ENCODE peak calls at places on chromosomes 4 and X, in five cellular contexts. One of them, this sample, is unnamed.

GRCh38 chr4:144667500-144667899 is 21.5 kb downstream of the HHIP start:
- DNase-seq in K562: no peak
- DNase-seq in GM23338: no peak
- DNase-seq in mammary epithelial cell: no peak
- DNase-seq in HCT116: no peak
- DNase-seq in this sample: no peak

GRCh38 chrX:78540171-78540570 is 119.0 kb downstream of the RTL3 start:
- DNase-seq in K562: no peak
- DNase-seq in GM23338: no peak
- DNase-seq in mammary epithelial cell: no peak
- DNase-seq in HCT116: no peak
- DNase-seq in this sample: no peak

GRCh38 chrX:118847676-118848075 is 24.1 kb downstream of the ZCCHC12 start:
- DNase-seq in K562: peak; percentile 34
- DNase-seq in GM23338: peak; percentile 75
- DNase-seq in mammary epithelial cell: peak; percentile 42
- DNase-seq in HCT116: peak; percentile 38
- DNase-seq in this sample: peak; percentile 41

GRCh38 chrX:54928876-54929275 is 8.3 kb downstream of the TRO start:
- DNase-seq in K562: no peak
- DNase-seq in GM23338: no peak
- DNase-seq in mammary epithelial cell: no peak
- DNase-seq in HCT116: no peak
- DNase-seq in this sample: no peak

GRCh38 chr4:106795326-106795725 is 240.8 kb downstream of the DKK2 start:
- DNase-seq in K562: no peak
- DNase-seq in GM23338: no peak
- DNase-seq in mammary epithelial cell: no peak
- DNase-seq in HCT116: no peak
- DNase-seq in this sample: no peak

GRCh38 chrX:115972717-115973116 is 197.8 kb upstream of the AGTR2 start:
- DNase-seq in K562: no peak
- DNase-seq in GM23338: no peak
- DNase-seq in mammary epithelial cell: no peak
- DNase-seq in HCT116: no peak
- DNase-seq in this sample: no peak

GRCh38 chrX:13694983-13695382 is 6.1 kb downstream of the RAB9A start:
- DNase-seq in K562: no peak
- DNase-seq in GM23338: no peak
- DNase-seq in mammary epithelial cell: no peak
- DNase-seq in HCT116: no peak
- DNase-seq in this sample: no peak

GRCh38 chr4:122772311-122772710 is 39.8 kb downstream of the BBS12 start:
- DNase-seq in K562: no peak
- DNase-seq in GM23338: no peak
- DNase-seq in mammary epithelial cell: peak; percentile 80
- DNase-seq in HCT116: no peak
- DNase-seq in this sample: no peak

GRCh38 chr4:182688081-182688480 is 229.1 kb downstream of the DCTD start:
- DNase-seq in K562: no peak
- DNase-seq in GM23338: peak; percentile 41
- DNase-seq in mammary epithelial cell: no peak
- DNase-seq in HCT116: no peak
- DNase-seq in this sample: no peak

GRCh38 chr4:140222175-140222574 is 68.2 kb upstream of the MAML3 start:
- DNase-seq in K562: no peak
- DNase-seq in GM23338: no peak
- DNase-seq in mammary epithelial cell: peak; percentile 60
- DNase-seq in HCT116: no peak
- DNase-seq in this sample: no peak

GRCh38 chr4:85391011-85391410 is 83.9 kb upstream of the ARHGAP24 start:
- DNase-seq in K562: no peak
- DNase-seq in GM23338: no peak
- DNase-seq in mammary epithelial cell: no peak
- DNase-seq in HCT116: no peak
- DNase-seq in this sample: no peak

GRCh38 chrX:130091976-130092522 is 18.2 kb downstream of the ELF4 start:
- DNase-seq in K562: peak; percentile 72
- DNase-seq in GM23338: peak; percentile 30
- DNase-seq in mammary epithelial cell: no peak
- DNase-seq in HCT116: no peak
- DNase-seq in this sample: peak; percentile 88

GRCh38 chr4:141786921-141787320 is 150.5 kb downstream of the IL15 start:
- DNase-seq in K562: no peak
- DNase-seq in GM23338: no peak
- DNase-seq in mammary epithelial cell: no peak
- DNase-seq in HCT116: no peak
- DNase-seq in this sample: no peak

DNA sequence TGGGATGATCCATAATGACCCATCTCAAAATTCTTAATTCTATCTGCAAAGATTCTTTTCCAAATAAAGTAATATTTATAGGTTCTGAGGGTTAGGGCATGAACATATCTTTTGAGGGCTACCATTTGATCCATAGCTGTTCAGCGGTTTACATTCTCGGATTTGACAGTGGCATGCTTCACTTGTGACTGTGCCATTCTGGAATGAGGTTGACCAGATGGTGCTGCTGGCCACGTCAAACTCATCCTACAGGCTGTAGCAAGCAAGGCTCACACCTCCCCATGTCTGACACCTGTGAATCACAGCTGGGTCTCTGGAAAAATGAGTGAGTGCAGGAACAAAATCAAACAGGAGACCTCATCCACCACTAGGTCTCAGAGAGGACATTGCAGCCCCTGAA is 280.5 kb downstream of the DHRSX start:
- DNase-seq in K562: no peak
- DNase-seq in GM23338: no peak
- DNase-seq in mammary epithelial cell: no peak
- DNase-seq in HCT116: no peak
- DNase-seq in this sample: no peak
- H3K36me3 ChIP-seq in K562: no peaks in the 10 kb centered on the region
- H3K36me3 ChIP-seq in GM23338: peaks cover 28% of the 10 kb centered on the region
- H3K36me3 ChIP-seq in mammary epithelial cell: no peaks in the 10 kb centered on the region
- H3K36me3 ChIP-seq in HCT116: no peaks in the 10 kb centered on the region
- H3K36me3 ChIP-seq in this sample: peaks cover 7% of the 10 kb centered on the region

GRCh38 chrX:107971636-107972035 is 10.5 kb downstream of the TEX13B start:
- DNase-seq in K562: no peak
- DNase-seq in GM23338: no peak
- DNase-seq in mammary epithelial cell: no peak
- DNase-seq in HCT116: no peak
- DNase-seq in this sample: no peak

GRCh38 chrX:107970073-107970472 is 12.1 kb downstream of the TEX13B start:
- DNase-seq in K562: no peak
- DNase-seq in GM23338: no peak
- DNase-seq in mammary epithelial cell: no peak
- DNase-seq in HCT116: no peak
- DNase-seq in this sample: no peak

DNA sequence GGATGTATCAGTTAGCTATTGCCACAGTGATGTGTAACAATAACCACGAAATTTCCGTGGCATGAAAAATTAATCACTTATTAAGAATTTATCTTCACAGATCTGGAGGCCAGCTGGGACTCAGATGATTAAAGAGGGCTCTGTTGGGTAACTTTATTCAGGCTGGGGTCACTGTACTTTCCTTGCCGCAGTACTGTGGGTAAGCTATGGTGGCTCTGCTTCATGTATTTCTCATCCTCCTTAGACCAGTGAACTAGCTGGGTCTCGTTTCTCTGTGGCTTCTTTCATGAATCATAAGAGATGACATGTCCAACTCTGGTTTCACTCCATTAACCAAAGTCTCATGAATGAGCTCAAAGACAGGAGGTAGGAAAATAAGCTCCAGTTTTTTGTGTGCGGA is 13.5 kb downstream of the TEX13B start:
- DNase-seq in K562: no peak
- DNase-seq in GM23338: no peak
- DNase-seq in mammary epithelial cell: peak; percentile 51
- DNase-seq in HCT116: no peak
- DNase-seq in this sample: no peak
- H3K4me2 ChIP-seq in K562: no peak overlapping the region
- H3K4me2 ChIP-seq in GM23338: no peak overlapping the region
- H3K4me2 ChIP-seq in mammary epithelial cell: no peak overlapping the region
- H3K4me2 ChIP-seq in HCT116: no peak overlapping the region
- H3K4me2 ChIP-seq in this sample: no peak overlapping the region

GRCh38 chr4:76750716-76751115 is 147.2 kb downstream of the SOWAHB start:
- DNase-seq in K562: no peak
- DNase-seq in GM23338: no peak
- DNase-seq in mammary epithelial cell: no peak
- DNase-seq in HCT116: no peak
- DNase-seq in this sample: no peak
- H3K36me3 ChIP-seq in K562: no peaks in the 10 kb centered on the region
- H3K36me3 ChIP-seq in GM23338: peaks cover 26% of the 10 kb centered on the region
- H3K36me3 ChIP-seq in mammary epithelial cell: peaks cover 22% of the 10 kb centered on the region
- H3K36me3 ChIP-seq in HCT116: no peaks in the 10 kb centered on the region
- H3K36me3 ChIP-seq in this sample: no peaks in the 10 kb centered on the region

GRCh38 chr4:80253510-80253909 is 13.0 kb upstream of the FGF5 start:
- DNase-seq in K562: peak; percentile 34
- DNase-seq in GM23338: no peak
- DNase-seq in mammary epithelial cell: no peak
- DNase-seq in HCT116: no peak
- DNase-seq in this sample: no peak
- H3K4me2 ChIP-seq in K562: peak overlapping the region; percentile 40
- H3K4me2 ChIP-seq in GM23338: no peak overlapping the region
- H3K4me2 ChIP-seq in mammary epithelial cell: no peak overlapping the region
- H3K4me2 ChIP-seq in HCT116: no peak overlapping the region
- H3K4me2 ChIP-seq in this sample: no peak overlapping the region

DNA sequence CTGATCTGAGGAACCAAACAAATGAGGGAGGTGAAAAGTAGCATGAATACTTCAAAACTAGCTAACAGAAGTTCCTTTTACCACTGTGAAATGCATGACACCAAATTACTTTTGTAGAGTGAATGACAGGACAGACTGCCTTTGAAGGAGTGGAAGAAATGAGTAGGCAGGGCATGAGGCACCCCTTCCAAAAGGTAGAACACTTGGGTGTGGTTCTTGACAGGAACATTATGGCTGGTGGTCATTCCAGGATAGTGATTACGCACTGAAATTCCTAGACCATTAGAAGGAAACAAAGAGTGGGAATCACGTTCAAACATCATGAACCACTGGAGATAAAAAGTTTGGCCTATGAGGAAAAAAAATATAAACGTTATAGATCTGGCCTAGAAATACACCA is 4.9 kb downstream of the HUWE1 start:
- DNase-seq in K562: no peak
- DNase-seq in GM23338: no peak
- DNase-seq in mammary epithelial cell: peak; percentile 62
- DNase-seq in HCT116: no peak
- DNase-seq in this sample: no peak
- H3K36me3 ChIP-seq in K562: peaks cover 54% of the 10 kb centered on the region
- H3K36me3 ChIP-seq in GM23338: peaks cover 4% of the 10 kb centered on the region
- H3K36me3 ChIP-seq in mammary epithelial cell: peaks cover 5% of the 10 kb centered on the region
- H3K36me3 ChIP-seq in HCT116: peaks cover 17% of the 10 kb centered on the region
- H3K36me3 ChIP-seq in this sample: peaks cover 65% of the 10 kb centered on the region